ENCODE peak calls at places on chromosomes 2 and 18, in four cellular contexts. One of them, this sample, is unnamed.

GRCh38 chr2:45691152-45691551 is 39.7 kb downstream of the PRKCE start:
- DNase-seq in breast epithelium: no peak
- DNase-seq in fibroblast of the aortic adventitia: no peak
- DNase-seq in lung: no peak
- DNase-seq in this sample: no peak

GRCh38 chr2:233964581-233964980 is 47.4 kb downstream of the TRPM8 start:
- DNase-seq in breast epithelium: no peak
- DNase-seq in fibroblast of the aortic adventitia: no peak
- DNase-seq in lung: no peak
- DNase-seq in this sample: no peak

GRCh38 chr2:215653344-215654015 is 217.6 kb upstream of the FN1 start:
- DNase-seq in breast epithelium: no peak
- DNase-seq in fibroblast of the aortic adventitia: peak
- DNase-seq in lung: no peak
- DNase-seq in this sample: no peak

GRCh38 chr2:8255448-8255800 is 426.4 kb upstream of the ID2 start:
- DNase-seq in breast epithelium: no peak
- DNase-seq in fibroblast of the aortic adventitia: peak
- DNase-seq in lung: no peak
- DNase-seq in this sample: no peak

GRCh38 chr2:195575879-195576391 is 81.1 kb upstream of the SLC39A10 start:
- DNase-seq in breast epithelium: no peak
- DNase-seq in fibroblast of the aortic adventitia: peak
- DNase-seq in lung: no peak
- DNase-seq in this sample: no peak

GRCh38 chr18:23994361-23994902 is 20.1 kb upstream of the TTC39C start:
- DNase-seq in breast epithelium: peak
- DNase-seq in fibroblast of the aortic adventitia: peak
- DNase-seq in lung: peak
- DNase-seq in this sample: no peak

GRCh38 chr2:211737282-211737681 is 801.3 kb downstream of the ERBB4 start:
- DNase-seq in breast epithelium: no peak
- DNase-seq in fibroblast of the aortic adventitia: peak
- DNase-seq in lung: no peak
- DNase-seq in this sample: no peak

GRCh38 chr2:149715005-149715592 is 127.5 kb upstream of the MMADHC start:
- DNase-seq in breast epithelium: no peak
- DNase-seq in fibroblast of the aortic adventitia: peak
- DNase-seq in lung: no peak
- DNase-seq in this sample: no peak

GRCh38 chr2:111662771-111663470 is 221.1 kb downstream of the ANAPC1 start:
- DNase-seq in breast epithelium: no peak
- DNase-seq in fibroblast of the aortic adventitia: peak
- DNase-seq in lung: no peak
- DNase-seq in this sample: no peak

GRCh38 chr18:824179-824578 is 12.1 kb upstream of the YES1 start:
- DNase-seq in breast epithelium: no peak
- DNase-seq in fibroblast of the aortic adventitia: no peak
- DNase-seq in lung: no peak
- DNase-seq in this sample: no peak

GRCh38 chr18:34773378-34773777 is 63.3 kb downstream of the DTNA start:
- DNase-seq in breast epithelium: no peak
- DNase-seq in fibroblast of the aortic adventitia: peak
- DNase-seq in lung: no peak
- DNase-seq in this sample: no peak

GRCh38 chr2:88874063-88874657 is 182.7 kb downstream of the RPIA start:
- DNase-seq in breast epithelium: no peak
- DNase-seq in fibroblast of the aortic adventitia: peak
- DNase-seq in lung: no peak
- DNase-seq in this sample: no peak

GRCh38 chr2:217914878-217915277 is 87.9 kb downstream of the TNS1 start:
- DNase-seq in breast epithelium: no peak
- DNase-seq in fibroblast of the aortic adventitia: no peak
- DNase-seq in lung: no peak
- DNase-seq in this sample: no peak

GRCh38 chr2:30225131-30225762 is 6.1 kb upstream of the LBH start:
- DNase-seq in breast epithelium: peak
- DNase-seq in fibroblast of the aortic adventitia: peak
- DNase-seq in lung: no peak
- DNase-seq in this sample: no peak

GRCh38 chr2:74080346-74080745 is 67.4 kb downstream of the BOLA3 start:
- DNase-seq in breast epithelium: no peak
- DNase-seq in fibroblast of the aortic adventitia: peak
- DNase-seq in lung: no peak
- DNase-seq in this sample: no peak
- TF ChIP-seq CTCF in breast epithelium: no peak
- TF ChIP-seq CTCF in fibroblast of the aortic adventitia: peak
- TF ChIP-seq CTCF in lung: no peak
- TF ChIP-seq CTCF in this sample: no peak

DNA sequence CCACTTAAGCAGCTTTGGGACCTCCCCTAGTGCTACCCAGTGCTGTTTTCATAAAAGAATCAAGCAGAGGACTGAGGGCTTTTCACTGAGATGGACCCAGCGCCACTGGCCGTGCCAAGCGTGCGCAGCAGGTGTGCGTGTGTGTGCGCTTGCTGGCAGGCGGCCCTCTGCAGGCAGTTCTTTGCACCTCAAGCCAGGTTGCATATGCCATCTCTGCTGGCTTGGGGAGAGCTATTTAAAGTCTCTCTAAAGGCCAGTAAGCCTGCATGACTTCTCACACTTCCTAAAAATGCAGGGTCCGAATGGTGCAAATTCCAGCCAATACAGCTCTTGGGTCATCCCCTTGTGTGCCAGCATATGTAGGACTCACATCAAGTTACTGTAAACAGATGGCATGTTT is 255.5 kb downstream of the RNF152 start:
- DNase-seq in breast epithelium: no peak
- DNase-seq in fibroblast of the aortic adventitia: no peak
- DNase-seq in lung: no peak
- DNase-seq in this sample: no peak
- TF ChIP-seq CTCF in breast epithelium: no peak
- TF ChIP-seq CTCF in fibroblast of the aortic adventitia: no peak
- TF ChIP-seq CTCF in lung: no peak
- TF ChIP-seq CTCF in this sample: no peak

GRCh38 chr2:46812381-46813024 is 103.1 kb downstream of the MCFD2 start:
- DNase-seq in breast epithelium: peak
- DNase-seq in fibroblast of the aortic adventitia: peak
- DNase-seq in lung: peak
- DNase-seq in this sample: peak
- TF ChIP-seq CTCF in breast epithelium: no peak
- TF ChIP-seq CTCF in fibroblast of the aortic adventitia: no peak
- TF ChIP-seq CTCF in lung: no peak
- TF ChIP-seq CTCF in this sample: no peak

GRCh38 chr2:72204156-72204781 is 56.6 kb upstream of the CYP26B1 start:
- DNase-seq in breast epithelium: no peak
- DNase-seq in fibroblast of the aortic adventitia: peak
- DNase-seq in lung: no peak
- DNase-seq in this sample: no peak

GRCh38 chr2:72207334-72207733 is 59.7 kb upstream of the CYP26B1 start:
- DNase-seq in breast epithelium: no peak
- DNase-seq in fibroblast of the aortic adventitia: no peak
- DNase-seq in lung: no peak
- DNase-seq in this sample: no peak

GRCh38 chr2:72205546-72205863 is 57.8 kb upstream of the CYP26B1 start:
- DNase-seq in breast epithelium: no peak
- DNase-seq in fibroblast of the aortic adventitia: no peak
- DNase-seq in lung: no peak
- DNase-seq in this sample: no peak

GRCh38 chr2:72208225-72208624 is 60.6 kb upstream of the CYP26B1 start:
- DNase-seq in breast epithelium: no peak
- DNase-seq in fibroblast of the aortic adventitia: no peak
- DNase-seq in lung: no peak
- DNase-seq in this sample: no peak

DNA sequence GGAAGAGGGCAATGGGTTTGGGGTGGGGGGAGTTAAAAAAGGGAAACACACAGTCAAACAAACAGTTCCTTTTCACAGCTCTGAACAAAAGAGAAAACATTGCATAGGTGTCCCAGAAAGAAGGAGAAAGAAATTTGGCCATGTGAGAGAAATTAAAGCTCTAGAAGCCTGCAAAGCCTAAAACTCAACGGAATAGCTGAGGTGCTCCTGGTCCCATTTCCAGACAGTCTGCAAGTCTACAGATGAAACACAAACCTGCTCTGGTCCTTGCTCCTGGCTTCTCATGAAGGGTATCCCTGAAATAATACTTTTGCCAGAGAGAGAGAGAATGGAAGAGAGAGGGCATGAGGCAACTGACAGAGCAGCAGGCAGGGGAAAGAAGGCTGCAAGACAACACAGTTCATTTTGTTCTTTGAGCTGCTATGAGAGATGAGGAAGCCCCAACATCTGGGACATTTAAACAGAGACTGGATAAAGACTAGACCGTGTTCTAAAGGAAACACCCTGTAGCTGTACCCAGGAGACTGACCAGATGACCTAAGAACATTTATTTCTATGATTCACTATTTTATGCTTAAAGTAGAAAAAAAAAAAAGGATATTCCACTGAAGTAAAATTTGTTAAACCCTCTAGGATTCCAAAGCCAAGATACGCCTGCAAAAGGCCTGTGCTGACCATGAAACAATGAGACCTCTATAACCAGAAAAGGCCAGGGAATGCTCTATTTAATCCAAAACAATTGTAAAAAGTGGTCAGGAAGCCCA is 57.3 kb upstream of the CYP26B1 start:
- DNase-seq in breast epithelium: no peak
- DNase-seq in fibroblast of the aortic adventitia: peak
- DNase-seq in lung: no peak
- DNase-seq in this sample: no peak
- TF ChIP-seq CTCF in breast epithelium: no peak
- TF ChIP-seq CTCF in fibroblast of the aortic adventitia: no peak
- TF ChIP-seq CTCF in lung: no peak
- TF ChIP-seq CTCF in this sample: no peak